ENCODE peak calls at places on chromosomes 4 and X, in four cellular contexts. Q is left ventricle myocardium inferior, G is AG10803, H is psoas muscle. U is an unnamed sample.
A peak's percentile ranks its signal among the peaks of the same experiment; 100 is the strongest.

GRCh38 chr4:54806351-54806750 is 148.6 kb downstream of the KIT start:
- DNase-seq in Q (no peak), G (no peak), H (no peak), U (no peak)

GRCh38 chrX:118901991-118902390 is 72.4 kb upstream of the LONRF3 start:
- DNase-seq in Q (no peak), G (no peak), H (no peak), U (no peak)

GRCh38 chrX:123976671-123977316 is 15.3 kb downstream of the STAG2 start:
- DNase-seq in Q (no peak), G (peak; percentile 37), H (no peak), U (no peak)

GRCh38 chr4:3427706-3428446 is 13.9 kb upstream of the HGFAC start:
- DNase-seq in Q (no peak), G (no peak), H (no peak), U (no peak)

GRCh38 chrX:91414710-91415109 is 19.9 kb upstream of the PABPC5 start:
- DNase-seq in Q (no peak), G (peak; percentile 15), H (no peak), U (no peak)

GRCh38 chrX:23035493-23035892 is 35.7 kb downstream of the DDX53 start:
- DNase-seq in Q (no peak), G (no peak), H (no peak), U (no peak)

GRCh38 chrX:152988536-152989291 is 5.2 kb downstream of the PNMA5 start:
- DNase-seq in Q (no peak), G (no peak), H (no peak), U (no peak)

GRCh38 chrX:49257074-49257790 is 7.3 kb downstream of the FOXP3 start:
- DNase-seq in Q (no peak), G (no peak), H (no peak), U (no peak)

GRCh38 chr4:8844976-8845690 is 26.5 kb downstream of the HMX1 start:
- DNase-seq in Q (no peak), G (no peak), H (peak; percentile 32), U (no peak)

GRCh38 chrX:129998006-129998405 is 15.6 kb downstream of the BCORL1 start:
- DNase-seq in Q (no peak), G (no peak), H (no peak), U (no peak)

GRCh38 chr4:26015133-26015651 is 101.2 kb downstream of the SMIM20 start:
- DNase-seq in Q (peak; percentile 61), G (peak; percentile 100), H (peak; percentile 82), U (peak; percentile 99)

GRCh38 chr4:84493092-84493850 is 5.8 kb downstream of the NKX6-1 start:
- DNase-seq in Q (no peak), G (peak; percentile 17), H (peak; percentile 63), U (no peak)

GRCh38 chrX:153381684-153382532 is 19.2 kb downstream of the PNMA6E start:
- DNase-seq in Q (no peak), G (peak; percentile 92), H (no peak), U (peak; percentile 79)

GRCh38 chrX:44451056-44451455 is 91.6 kb downstream of the FUNDC1 start:
- DNase-seq in Q (no peak), G (no peak), H (no peak), U (no peak)

GRCh38 chr4:83362492-83363329 is 28.1 kb upstream of the HPSE start:
- DNase-seq in Q (no peak), G (peak; percentile 45), H (no peak), U (peak; percentile 15)

GRCh38 chr4:47122592-47123291 is 91.4 kb downstream of the GABRB1 start:
- DNase-seq in Q (no peak), G (peak; percentile 54), H (no peak), U (peak; percentile 11)

GRCh38 chr4:12966741-12967140 is 517.4 kb downstream of the RAB28 start:
- DNase-seq in Q (no peak), G (no peak), H (no peak), U (no peak)

GRCh38 chr4:85084371-85085170 is 118.1 kb upstream of the WDFY3 start:
- DNase-seq in Q (no peak), G (peak; percentile 78), H (no peak), U (peak; percentile 59)

GRCh38 chr4:151687021-151687640 is 73.7 kb downstream of the GATB start:
- DNase-seq in Q (no peak), G (peak; percentile 22), H (no peak), U (no peak)

GRCh38 chr4:87406462-87406861 is 15.5 kb upstream of the HSD17B11 start:
- DNase-seq in Q (no peak), G (no peak), H (no peak), U (no peak)

GRCh38 chrX:39518451-39519212 is 579.1 kb downstream of the BCOR start:
- DNase-seq in Q (peak; percentile 57), G (no peak), H (peak; percentile 78), U (no peak)

GRCh38 chrX:154751121-154751668 is 318 bp upstream of the GAB3 start:
- DNase-seq in Q (no peak), G (no peak), H (no peak), U (no peak)

GRCh38 chrX:372856-373640 is 13.7 kb downstream of the PPP2R3B start:
- DNase-seq in Q (no peak), G (peak; percentile 52), H (peak; percentile 52), U (peak; percentile 15)

GRCh38 chr4:74230902-74231499 is 73.1 kb downstream of the MTHFD2L start:
- DNase-seq in Q (no peak), G (peak; percentile 84), H (no peak), U (peak; percentile 88)

GRCh38 chrX:2464677-2465166 is 36.1 kb downstream of the DHRSX start:
- DNase-seq in Q (no peak), G (no peak), H (no peak), U (no peak)

GRCh38 chrX:83847339-83847738 is 13.6 kb upstream of the CYLC1 start:
- DNase-seq in Q (no peak), G (no peak), H (no peak), U (no peak)

GRCh38 chr4:76589402-76589801 is 154.4 kb downstream of the SHROOM3 start:
- DNase-seq in Q (no peak), G (peak; percentile 95), H (no peak), U (peak; percentile 65)

GRCh38 chr4:7157666-7158065 is 34.7 kb upstream of the SORCS2 start:
- DNase-seq in Q (no peak), G (no peak), H (no peak), U (no peak)

GRCh38 chr4:150782311-150782710 is 200.4 kb downstream of the MAB21L2 start:
- DNase-seq in Q (no peak), G (no peak), H (no peak), U (no peak)

GRCh38 chr4:7183161-7183560 is 9.2 kb upstream of the SORCS2 start:
- DNase-seq in Q (no peak), G (no peak), H (no peak), U (no peak)

GRCh38 chr4:152408514-152409327 is 127.2 kb downstream of the FBXW7 start:
- DNase-seq in Q (no peak), G (peak; percentile 31), H (no peak), U (peak; percentile 55)

GRCh38 chr4:169080970-169081369 is 70.9 kb upstream of the CBR4 start:
- DNase-seq in Q (no peak), G (peak; percentile 54), H (no peak), U (no peak)

GRCh38 chrX:38262715-38263620 is 42.3 kb upstream of the SRPX start:
- DNase-seq in Q (no peak), G (peak; percentile 35), H (no peak), U (peak; percentile 58)

GRCh38 chr4:143186634-143187033 is 1.9 kb downstream of the USP38 start:
- DNase-seq in Q (no peak), G (peak; percentile 4), H (no peak), U (peak; percentile 13)

GRCh38 chrX:132330156-132330729 is 111.0 kb upstream of the RAP2C start:
- DNase-seq in Q (no peak), G (no peak), H (no peak), U (no peak)

DNA sequence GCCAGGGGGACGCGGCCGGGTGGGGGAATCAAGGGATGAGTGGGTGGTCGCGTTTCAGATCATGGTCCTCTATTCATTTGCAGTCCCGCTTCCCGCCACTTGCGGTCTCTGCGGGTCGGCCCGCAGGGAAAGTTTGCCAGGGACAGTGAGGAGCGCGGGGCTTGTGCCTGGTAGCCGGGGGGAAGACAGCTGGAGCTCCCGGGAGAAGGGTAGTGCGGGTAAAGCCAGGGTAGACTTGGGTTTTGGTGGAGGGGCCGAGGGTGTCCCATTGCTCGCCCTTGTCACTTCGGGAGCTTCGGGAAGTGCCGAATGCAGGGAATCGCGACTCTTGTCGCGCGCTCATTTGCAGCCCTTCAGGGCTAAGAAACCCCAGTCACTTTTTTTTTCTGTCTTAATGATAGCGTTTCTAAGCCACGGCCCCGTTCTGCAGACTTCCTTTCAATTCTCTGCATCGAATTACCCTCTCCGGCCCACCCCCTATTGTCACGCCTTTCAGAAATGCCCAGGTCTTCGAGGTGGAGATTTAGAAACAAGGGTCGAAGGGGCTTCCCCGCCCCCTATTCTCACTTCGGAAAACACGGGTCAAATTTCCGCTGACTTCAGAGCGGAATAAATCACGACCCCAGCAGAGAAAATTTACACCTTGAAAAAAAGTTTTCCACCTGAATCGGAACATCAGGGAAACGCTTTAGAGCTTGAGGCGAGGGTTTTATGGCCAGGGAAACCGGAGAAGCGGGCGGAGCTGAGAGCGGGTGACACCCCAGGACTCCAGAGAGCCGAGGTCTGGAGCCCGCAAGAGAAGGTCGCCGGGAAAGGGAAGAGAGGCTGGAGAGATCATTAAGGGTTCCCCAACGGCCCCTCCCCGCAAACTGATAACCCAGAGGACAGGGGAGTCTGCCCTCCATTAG is 1.4 kb downstream of the SHISA3 start:
- DNase-seq in Q (peak; percentile 22), G (no peak), H (peak; percentile 51), U (no peak)
- H3K4me3 ChIP-seq in Q (peak overlapping the region; percentile 80), G (no peak overlapping the region), H (peak overlapping the region; percentile 69), U (no peak overlapping the region)

DNA sequence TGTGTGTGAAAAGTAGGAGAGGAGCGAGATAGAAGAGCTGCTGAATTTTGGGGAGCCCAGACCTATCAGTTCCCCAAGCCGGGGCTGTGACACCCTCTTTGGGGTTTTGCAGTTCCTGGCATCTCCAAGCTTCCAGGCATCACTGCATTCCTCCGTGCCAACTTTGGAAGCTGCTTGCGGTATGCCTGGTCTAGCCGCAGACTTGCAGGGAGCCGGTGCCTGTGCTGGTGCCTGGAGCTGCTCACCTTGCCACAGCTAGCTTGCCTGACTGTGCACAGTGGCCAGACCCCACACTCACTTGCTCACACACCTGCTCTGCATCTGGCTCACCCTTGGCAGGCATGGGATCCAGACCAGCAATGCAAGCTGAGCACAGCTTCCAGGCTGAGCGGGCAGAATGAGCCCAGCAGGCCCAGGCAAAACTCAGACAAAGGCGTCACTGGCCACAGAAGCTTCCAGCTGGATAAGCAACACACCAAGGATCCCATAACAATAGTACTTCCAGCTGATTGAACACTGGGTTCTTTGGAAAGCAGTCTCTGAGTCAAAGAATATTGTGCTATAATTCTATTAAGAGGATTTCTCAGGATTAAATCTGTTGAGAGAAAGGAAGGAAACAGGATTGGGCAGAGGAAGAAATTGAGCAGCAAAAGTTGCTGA is 390.9 kb downstream of the TEX13C start:
- DNase-seq in Q (no peak), G (no peak), H (no peak), U (no peak)
- TF ChIP-seq CTCF in Q (no peak), G (no peak), H (no peak), U (no peak)

GRCh38 chrX:75522565-75523411 is at the start of gene ZDHHC15:
- DNase-seq in Q (peak; percentile 54), G (peak; percentile 4), H (peak; percentile 68), U (no peak)
- H3K4me3 ChIP-seq in Q (peak within 1 kb of the TSS; percentile 70), G (peak within 1 kb of the TSS; percentile 54), H (peak within 1 kb of the TSS; percentile 58), U (peak within 1 kb of the TSS; percentile 8)

GRCh38 chrX:149504915-149505651 is at the start of gene IDS:
- DNase-seq in Q (peak; percentile 90), G (peak; percentile 81), H (peak; percentile 93), U (peak; percentile 77)

GRCh38 chrX:149505671-149506070 is 565 bp upstream of the IDS start:
- DNase-seq in Q (no peak), G (no peak), H (no peak), U (no peak)

GRCh38 chrX:149506349-149506748 is 1.2 kb upstream of the IDS start:
- DNase-seq in Q (no peak), G (no peak), H (no peak), U (no peak)

GRCh38 chrX:149508467-149508866 is 3.4 kb upstream of the IDS start:
- DNase-seq in Q (no peak), G (no peak), H (no peak), U (no peak)

GRCh38 chrX:149504226-149504914 is 736 bp downstream of the IDS start:
- DNase-seq in Q (no peak), G (peak; percentile 12), H (no peak), U (no peak)
- TF ChIP-seq CTCF in Q (peak; percentile 15), G (peak; percentile 33), H (no peak), U (peak; percentile 31)